ENCODE peak calls at places on chromosomes 3 and 15, in eight cellular contexts. One of them, this sample, is unnamed.

GRCh38 chr3:55292360-55292759 is 194.7 kb downstream of the WNT5A start:
- DNase-seq in IMR-90: no peak
- DNase-seq in epithelial cell of esophagus: no peak
- DNase-seq in WTC11: peak
- DNase-seq in fibroblast of mammary gland: no peak
- DNase-seq in GM12865: no peak
- DNase-seq in cardiac fibroblast: no peak
- DNase-seq in colonic mucosa: no peak
- DNase-seq in this sample: no peak

GRCh38 chr3:164155386-164155785 is 922.9 kb downstream of the SI start:
- DNase-seq in IMR-90: no peak
- DNase-seq in epithelial cell of esophagus: peak
- DNase-seq in WTC11: no peak
- DNase-seq in fibroblast of mammary gland: no peak
- DNase-seq in GM12865: no peak
- DNase-seq in cardiac fibroblast: no peak
- DNase-seq in colonic mucosa: no peak
- DNase-seq in this sample: no peak

GRCh38 chr15:63560741-63561448 is 36.3 kb upstream of the FBXL22 start:
- DNase-seq in IMR-90: peak
- DNase-seq in epithelial cell of esophagus: peak
- DNase-seq in WTC11: no peak
- DNase-seq in fibroblast of mammary gland: peak
- DNase-seq in GM12865: peak
- DNase-seq in cardiac fibroblast: no peak
- DNase-seq in colonic mucosa: no peak
- DNase-seq in this sample: no peak

GRCh38 chr3:34159613-34160420 is 361.4 kb downstream of the PDCD6IP start:
- DNase-seq in IMR-90: no peak
- DNase-seq in epithelial cell of esophagus: no peak
- DNase-seq in WTC11: no peak
- DNase-seq in fibroblast of mammary gland: no peak
- DNase-seq in GM12865: no peak
- DNase-seq in cardiac fibroblast: no peak
- DNase-seq in colonic mucosa: no peak
- DNase-seq in this sample: no peak

GRCh38 chr15:63063164-63063756 is 20.7 kb downstream of the TPM1 start:
- DNase-seq in IMR-90: no peak
- DNase-seq in epithelial cell of esophagus: no peak
- DNase-seq in WTC11: no peak
- DNase-seq in fibroblast of mammary gland: no peak
- DNase-seq in GM12865: no peak
- DNase-seq in cardiac fibroblast: no peak
- DNase-seq in colonic mucosa: no peak
- DNase-seq in this sample: no peak

GRCh38 chr3:182389041-182389815 is 404.1 kb upstream of the ATP11B start:
- DNase-seq in IMR-90: no peak
- DNase-seq in epithelial cell of esophagus: peak
- DNase-seq in WTC11: no peak
- DNase-seq in fibroblast of mammary gland: no peak
- DNase-seq in GM12865: no peak
- DNase-seq in cardiac fibroblast: no peak
- DNase-seq in colonic mucosa: no peak
- DNase-seq in this sample: no peak

GRCh38 chr15:80179025-80179759 is 26.4 kb downstream of the FAH start:
- DNase-seq in IMR-90: peak
- DNase-seq in epithelial cell of esophagus: peak
- DNase-seq in WTC11: no peak
- DNase-seq in fibroblast of mammary gland: peak
- DNase-seq in GM12865: no peak
- DNase-seq in cardiac fibroblast: peak
- DNase-seq in colonic mucosa: no peak
- DNase-seq in this sample: no peak

GRCh38 chr3:13879102-13879945 is 547 bp downstream of the WNT7A start:
- DNase-seq in IMR-90: no peak
- DNase-seq in epithelial cell of esophagus: peak
- DNase-seq in WTC11: peak
- DNase-seq in fibroblast of mammary gland: no peak
- DNase-seq in GM12865: no peak
- DNase-seq in cardiac fibroblast: no peak
- DNase-seq in colonic mucosa: no peak
- DNase-seq in this sample: peak

GRCh38 chr15:100114100-100114499 is 227.7 kb downstream of the ADAMTS17 start:
- DNase-seq in IMR-90: peak
- DNase-seq in epithelial cell of esophagus: peak
- DNase-seq in WTC11: no peak
- DNase-seq in fibroblast of mammary gland: peak
- DNase-seq in GM12865: no peak
- DNase-seq in cardiac fibroblast: peak
- DNase-seq in colonic mucosa: no peak
- DNase-seq in this sample: no peak

GRCh38 chr3:72010044-72010443 is 225.1 kb upstream of the PROK2 start:
- DNase-seq in IMR-90: no peak
- DNase-seq in epithelial cell of esophagus: no peak
- DNase-seq in WTC11: no peak
- DNase-seq in fibroblast of mammary gland: peak
- DNase-seq in GM12865: peak
- DNase-seq in cardiac fibroblast: peak
- DNase-seq in colonic mucosa: no peak
- DNase-seq in this sample: no peak

GRCh38 chr3:113129168-113129567 is 82.2 kb upstream of the BOC start:
- DNase-seq in IMR-90: no peak
- DNase-seq in epithelial cell of esophagus: no peak
- DNase-seq in WTC11: no peak
- DNase-seq in fibroblast of mammary gland: peak
- DNase-seq in GM12865: no peak
- DNase-seq in cardiac fibroblast: no peak
- DNase-seq in colonic mucosa: no peak
- DNase-seq in this sample: no peak

GRCh38 chr3:106466881-106467280 is 598.1 kb upstream of the CBLB start:
- DNase-seq in IMR-90: no peak
- DNase-seq in epithelial cell of esophagus: no peak
- DNase-seq in WTC11: no peak
- DNase-seq in fibroblast of mammary gland: no peak
- DNase-seq in GM12865: no peak
- DNase-seq in cardiac fibroblast: no peak
- DNase-seq in colonic mucosa: no peak
- DNase-seq in this sample: no peak

GRCh38 chr3:117261907-117262518 is 552.4 kb downstream of the TUSC7 start:
- DNase-seq in IMR-90: no peak
- DNase-seq in epithelial cell of esophagus: no peak
- DNase-seq in WTC11: no peak
- DNase-seq in fibroblast of mammary gland: no peak
- DNase-seq in GM12865: no peak
- DNase-seq in cardiac fibroblast: no peak
- DNase-seq in colonic mucosa: peak
- DNase-seq in this sample: no peak

GRCh38 chr15:42490743-42491539 is at the start of gene ZNF106:
- DNase-seq in IMR-90: peak
- DNase-seq in epithelial cell of esophagus: peak
- DNase-seq in WTC11: peak
- DNase-seq in fibroblast of mammary gland: peak
- DNase-seq in GM12865: peak
- DNase-seq in cardiac fibroblast: peak
- DNase-seq in colonic mucosa: peak
- DNase-seq in this sample: peak
- TF ChIP-seq CTCF in IMR-90: peak
- TF ChIP-seq CTCF in epithelial cell of esophagus: no peak
- TF ChIP-seq CTCF in WTC11: no peak
- TF ChIP-seq CTCF in fibroblast of mammary gland: no peak
- TF ChIP-seq CTCF in GM12865: no peak
- TF ChIP-seq CTCF in cardiac fibroblast: no peak
- TF ChIP-seq CTCF in colonic mucosa: no peak
- TF ChIP-seq CTCF in this sample: no peak

GRCh38 chr15:41578736-41579383 is 19.8 kb downstream of the TYRO3 start:
- DNase-seq in IMR-90: no peak
- DNase-seq in epithelial cell of esophagus: no peak
- DNase-seq in WTC11: no peak
- DNase-seq in fibroblast of mammary gland: no peak
- DNase-seq in GM12865: no peak
- DNase-seq in cardiac fibroblast: no peak
- DNase-seq in colonic mucosa: no peak
- DNase-seq in this sample: no peak

GRCh38 chr15:41583795-41584194 is 24.8 kb downstream of the TYRO3 start:
- DNase-seq in IMR-90: no peak
- DNase-seq in epithelial cell of esophagus: no peak
- DNase-seq in WTC11: no peak
- DNase-seq in fibroblast of mammary gland: no peak
- DNase-seq in GM12865: no peak
- DNase-seq in cardiac fibroblast: no peak
- DNase-seq in colonic mucosa: no peak
- DNase-seq in this sample: no peak

GRCh38 chr15:41584636-41585139 is 25.7 kb downstream of the TYRO3 start:
- DNase-seq in IMR-90: no peak
- DNase-seq in epithelial cell of esophagus: no peak
- DNase-seq in WTC11: no peak
- DNase-seq in fibroblast of mammary gland: no peak
- DNase-seq in GM12865: no peak
- DNase-seq in cardiac fibroblast: peak
- DNase-seq in colonic mucosa: no peak
- DNase-seq in this sample: no peak

GRCh38 chr15:41577863-41578735 is 19.1 kb downstream of the TYRO3 start:
- DNase-seq in IMR-90: no peak
- DNase-seq in epithelial cell of esophagus: no peak
- DNase-seq in WTC11: no peak
- DNase-seq in fibroblast of mammary gland: no peak
- DNase-seq in GM12865: no peak
- DNase-seq in cardiac fibroblast: no peak
- DNase-seq in colonic mucosa: no peak
- DNase-seq in this sample: no peak

DNA sequence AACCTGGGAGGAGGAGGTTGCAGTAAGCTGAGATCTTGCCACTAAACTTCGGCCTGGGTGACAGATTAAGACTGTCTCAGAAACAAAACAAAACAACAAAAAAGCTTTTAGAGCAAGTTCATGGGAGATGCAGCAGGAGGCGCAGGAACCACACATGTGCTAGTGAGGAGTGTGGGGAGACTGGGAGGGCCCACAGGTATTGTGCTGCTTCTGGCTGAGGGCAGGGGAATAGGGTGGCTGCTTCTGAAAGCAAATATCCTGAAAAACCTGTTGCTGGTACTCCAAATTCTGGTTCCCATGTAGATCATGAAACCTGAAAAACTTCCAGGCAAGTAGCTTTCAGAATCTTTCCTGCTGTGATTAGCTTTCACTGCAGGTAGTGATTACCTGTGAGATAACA is 22.1 kb downstream of the TYRO3 start:
- DNase-seq in IMR-90: no peak
- DNase-seq in epithelial cell of esophagus: peak
- DNase-seq in WTC11: peak
- DNase-seq in fibroblast of mammary gland: no peak
- DNase-seq in GM12865: peak
- DNase-seq in cardiac fibroblast: no peak
- DNase-seq in colonic mucosa: no peak
- DNase-seq in this sample: no peak
- TF ChIP-seq CTCF in IMR-90: peak
- TF ChIP-seq CTCF in epithelial cell of esophagus: peak
- TF ChIP-seq CTCF in WTC11: peak
- TF ChIP-seq CTCF in fibroblast of mammary gland: peak
- TF ChIP-seq CTCF in GM12865: peak
- TF ChIP-seq CTCF in cardiac fibroblast: peak
- TF ChIP-seq CTCF in colonic mucosa: no peak
- TF ChIP-seq CTCF in this sample: no peak

GRCh38 chr3:136621628-136622027 is 130.6 kb downstream of the STAG1 start:
- DNase-seq in IMR-90: peak
- DNase-seq in epithelial cell of esophagus: peak
- DNase-seq in WTC11: no peak
- DNase-seq in fibroblast of mammary gland: peak
- DNase-seq in GM12865: no peak
- DNase-seq in cardiac fibroblast: peak
- DNase-seq in colonic mucosa: no peak
- DNase-seq in this sample: no peak
- TF ChIP-seq CTCF in IMR-90: no peak
- TF ChIP-seq CTCF in epithelial cell of esophagus: no peak
- TF ChIP-seq CTCF in WTC11: no peak
- TF ChIP-seq CTCF in fibroblast of mammary gland: no peak
- TF ChIP-seq CTCF in GM12865: no peak
- TF ChIP-seq CTCF in cardiac fibroblast: no peak
- TF ChIP-seq CTCF in colonic mucosa: no peak
- TF ChIP-seq CTCF in this sample: no peak

DNA sequence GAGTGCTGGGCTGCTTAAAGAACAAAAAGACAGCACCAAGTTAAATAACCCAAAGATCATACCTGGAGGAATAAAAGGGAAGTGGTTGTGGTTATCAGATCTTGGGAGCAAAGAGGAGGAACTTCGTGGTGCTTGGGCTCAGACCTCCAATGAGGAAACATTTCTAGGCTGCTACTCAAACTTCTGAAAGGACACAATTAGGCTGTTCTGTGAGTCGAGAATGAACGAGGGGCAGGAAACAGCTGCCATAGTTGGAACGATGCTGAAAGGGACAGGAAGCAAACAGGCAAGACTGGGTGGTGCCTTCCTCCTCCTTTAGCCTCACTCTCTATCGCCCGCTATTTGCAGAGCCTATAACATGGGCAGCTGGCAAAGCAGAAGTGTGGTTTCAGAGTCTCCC is 276.3 kb upstream of the ARRDC4 start:
- DNase-seq in IMR-90: no peak
- DNase-seq in epithelial cell of esophagus: no peak
- DNase-seq in WTC11: no peak
- DNase-seq in fibroblast of mammary gland: no peak
- DNase-seq in GM12865: no peak
- DNase-seq in cardiac fibroblast: no peak
- DNase-seq in colonic mucosa: no peak
- DNase-seq in this sample: no peak
- TF ChIP-seq CTCF in IMR-90: no peak
- TF ChIP-seq CTCF in epithelial cell of esophagus: no peak
- TF ChIP-seq CTCF in WTC11: no peak
- TF ChIP-seq CTCF in fibroblast of mammary gland: no peak
- TF ChIP-seq CTCF in GM12865: no peak
- TF ChIP-seq CTCF in cardiac fibroblast: no peak
- TF ChIP-seq CTCF in colonic mucosa: no peak
- TF ChIP-seq CTCF in this sample: no peak

GRCh38 chr3:42880601-42881451 is 5.1 kb upstream of the CYP8B1 start:
- DNase-seq in IMR-90: peak
- DNase-seq in epithelial cell of esophagus: peak
- DNase-seq in WTC11: peak
- DNase-seq in fibroblast of mammary gland: peak
- DNase-seq in GM12865: peak
- DNase-seq in cardiac fibroblast: peak
- DNase-seq in colonic mucosa: peak
- DNase-seq in this sample: peak
- TF ChIP-seq CTCF in IMR-90: peak
- TF ChIP-seq CTCF in epithelial cell of esophagus: peak
- TF ChIP-seq CTCF in WTC11: peak
- TF ChIP-seq CTCF in fibroblast of mammary gland: peak
- TF ChIP-seq CTCF in GM12865: peak
- TF ChIP-seq CTCF in cardiac fibroblast: peak
- TF ChIP-seq CTCF in colonic mucosa: peak
- TF ChIP-seq CTCF in this sample: peak